ENCODE peak calls at places on chromosomes 3 and 15, in six cellular contexts. One of them, this sample, is unnamed.
A peak's percentile ranks its signal among the peaks of the same experiment; 100 is the strongest.

GRCh38 chr15:40343512-40343911 is 2.8 kb upstream of the CCDC9B start:
- DNase-seq in progenitor cell of endocrine pancreas: no peak
- DNase-seq in stimulated activated CD8-positive, alpha-beta memory T cell treated with anti-CD3 and anti-CD28 coated beads, Interleukin-15, amount 100 ng/mL, for 24 hours: no peak
- DNase-seq in cortex of kidney: no peak
- DNase-seq in NCI-H1105 treated with DMSO at 0.1 percent for 48 hours: no peak
- DNase-seq in neuronal stem cell: no peak
- DNase-seq in this sample: no peak

GRCh38 chr15:32838338-32838737 is 120.5 kb downstream of the GREM1 start:
- DNase-seq in stimulated activated CD8-positive, alpha-beta memory T cell treated with anti-CD3 and anti-CD28 coated beads, Interleukin-15, amount 100 ng/mL, for 24 hours: no peak
- DNase-seq in NCI-H1105 treated with DMSO at 0.1 percent for 48 hours: no peak
- DNase-seq in neuronal stem cell: no peak
- DNase-seq in progenitor cell of endocrine pancreas: no peak
- DNase-seq in cortex of kidney: no peak
- DNase-seq in this sample: no peak

GRCh38 chr15:86773766-86774165 is 694.1 kb downstream of the AGBL1 start:
- DNase-seq in cortex of kidney: no peak
- DNase-seq in neuronal stem cell: no peak
- DNase-seq in progenitor cell of endocrine pancreas: no peak
- DNase-seq in stimulated activated CD8-positive, alpha-beta memory T cell treated with anti-CD3 and anti-CD28 coated beads, Interleukin-15, amount 100 ng/mL, for 24 hours: no peak
- DNase-seq in NCI-H1105 treated with DMSO at 0.1 percent for 48 hours: peak; percentile 86
- DNase-seq in this sample: no peak

GRCh38 chr3:185363662-185364203 is 797 bp downstream of the MAP3K13 start:
- DNase-seq in cortex of kidney: no peak
- DNase-seq in neuronal stem cell: no peak
- DNase-seq in NCI-H1105 treated with DMSO at 0.1 percent for 48 hours: no peak
- DNase-seq in stimulated activated CD8-positive, alpha-beta memory T cell treated with anti-CD3 and anti-CD28 coated beads, Interleukin-15, amount 100 ng/mL, for 24 hours: no peak
- DNase-seq in progenitor cell of endocrine pancreas: no peak
- DNase-seq in this sample: no peak

GRCh38 chr3:127984241-127984975 is 67.8 kb upstream of the SEC61A1 start:
- DNase-seq in progenitor cell of endocrine pancreas: no peak
- DNase-seq in stimulated activated CD8-positive, alpha-beta memory T cell treated with anti-CD3 and anti-CD28 coated beads, Interleukin-15, amount 100 ng/mL, for 24 hours: no peak
- DNase-seq in cortex of kidney: no peak
- DNase-seq in neuronal stem cell: no peak
- DNase-seq in NCI-H1105 treated with DMSO at 0.1 percent for 48 hours: no peak
- DNase-seq in this sample: no peak

GRCh38 chr15:65339926-65340325 is 35.4 kb downstream of the RNU5B-1 start:
- DNase-seq in cortex of kidney: no peak
- DNase-seq in NCI-H1105 treated with DMSO at 0.1 percent for 48 hours: no peak
- DNase-seq in stimulated activated CD8-positive, alpha-beta memory T cell treated with anti-CD3 and anti-CD28 coated beads, Interleukin-15, amount 100 ng/mL, for 24 hours: no peak
- DNase-seq in progenitor cell of endocrine pancreas: no peak
- DNase-seq in neuronal stem cell: no peak
- DNase-seq in this sample: peak; percentile 55

GRCh38 chr15:29266052-29266572 is 3.5 kb downstream of the NSMCE3 start:
- DNase-seq in neuronal stem cell: no peak
- DNase-seq in cortex of kidney: no peak
- DNase-seq in stimulated activated CD8-positive, alpha-beta memory T cell treated with anti-CD3 and anti-CD28 coated beads, Interleukin-15, amount 100 ng/mL, for 24 hours: no peak
- DNase-seq in progenitor cell of endocrine pancreas: no peak
- DNase-seq in NCI-H1105 treated with DMSO at 0.1 percent for 48 hours: no peak
- DNase-seq in this sample: no peak

GRCh38 chr3:183253364-183253960 is 409 bp downstream of the B3GNT5 start:
- DNase-seq in NCI-H1105 treated with DMSO at 0.1 percent for 48 hours: peak; percentile 58
- DNase-seq in stimulated activated CD8-positive, alpha-beta memory T cell treated with anti-CD3 and anti-CD28 coated beads, Interleukin-15, amount 100 ng/mL, for 24 hours: no peak
- DNase-seq in progenitor cell of endocrine pancreas: peak; percentile 13
- DNase-seq in neuronal stem cell: no peak
- DNase-seq in cortex of kidney: no peak
- DNase-seq in this sample: peak; percentile 23

GRCh38 chr3:46825450-46825849 is 37.8 kb downstream of the MYL3 start:
- DNase-seq in stimulated activated CD8-positive, alpha-beta memory T cell treated with anti-CD3 and anti-CD28 coated beads, Interleukin-15, amount 100 ng/mL, for 24 hours: no peak
- DNase-seq in progenitor cell of endocrine pancreas: no peak
- DNase-seq in neuronal stem cell: no peak
- DNase-seq in cortex of kidney: no peak
- DNase-seq in NCI-H1105 treated with DMSO at 0.1 percent for 48 hours: no peak
- DNase-seq in this sample: no peak

GRCh38 chr3:191094057-191094456 is 105.0 kb upstream of the OSTN start:
- DNase-seq in progenitor cell of endocrine pancreas: no peak
- DNase-seq in neuronal stem cell: no peak
- DNase-seq in cortex of kidney: no peak
- DNase-seq in stimulated activated CD8-positive, alpha-beta memory T cell treated with anti-CD3 and anti-CD28 coated beads, Interleukin-15, amount 100 ng/mL, for 24 hours: no peak
- DNase-seq in NCI-H1105 treated with DMSO at 0.1 percent for 48 hours: no peak
- DNase-seq in this sample: no peak

GRCh38 chr15:91183630-91184029 is 83.6 kb downstream of the SV2B start:
- DNase-seq in progenitor cell of endocrine pancreas: no peak
- DNase-seq in NCI-H1105 treated with DMSO at 0.1 percent for 48 hours: no peak
- DNase-seq in cortex of kidney: no peak
- DNase-seq in neuronal stem cell: no peak
- DNase-seq in stimulated activated CD8-positive, alpha-beta memory T cell treated with anti-CD3 and anti-CD28 coated beads, Interleukin-15, amount 100 ng/mL, for 24 hours: no peak
- DNase-seq in this sample: no peak

GRCh38 chr3:33030802-33031201 is 66.1 kb downstream of the GLB1 start:
- DNase-seq in stimulated activated CD8-positive, alpha-beta memory T cell treated with anti-CD3 and anti-CD28 coated beads, Interleukin-15, amount 100 ng/mL, for 24 hours: no peak
- DNase-seq in cortex of kidney: no peak
- DNase-seq in NCI-H1105 treated with DMSO at 0.1 percent for 48 hours: no peak
- DNase-seq in neuronal stem cell: no peak
- DNase-seq in progenitor cell of endocrine pancreas: no peak
- DNase-seq in this sample: no peak

GRCh38 chr15:57198654-57199241 is 177.6 kb upstream of the CGNL1 start:
- DNase-seq in stimulated activated CD8-positive, alpha-beta memory T cell treated with anti-CD3 and anti-CD28 coated beads, Interleukin-15, amount 100 ng/mL, for 24 hours: no peak
- DNase-seq in cortex of kidney: no peak
- DNase-seq in progenitor cell of endocrine pancreas: no peak
- DNase-seq in neuronal stem cell: no peak
- DNase-seq in NCI-H1105 treated with DMSO at 0.1 percent for 48 hours: peak; percentile 99
- DNase-seq in this sample: no peak

GRCh38 chr3:35322070-35322469 is 317.3 kb upstream of the ARPP21 start:
- DNase-seq in neuronal stem cell: no peak
- DNase-seq in progenitor cell of endocrine pancreas: no peak
- DNase-seq in stimulated activated CD8-positive, alpha-beta memory T cell treated with anti-CD3 and anti-CD28 coated beads, Interleukin-15, amount 100 ng/mL, for 24 hours: no peak
- DNase-seq in cortex of kidney: no peak
- DNase-seq in NCI-H1105 treated with DMSO at 0.1 percent for 48 hours: no peak
- DNase-seq in this sample: no peak

GRCh38 chr3:1808590-1808989 is 290.1 kb upstream of the CNTN4 start:
- DNase-seq in NCI-H1105 treated with DMSO at 0.1 percent for 48 hours: no peak
- DNase-seq in cortex of kidney: no peak
- DNase-seq in neuronal stem cell: no peak
- DNase-seq in stimulated activated CD8-positive, alpha-beta memory T cell treated with anti-CD3 and anti-CD28 coated beads, Interleukin-15, amount 100 ng/mL, for 24 hours: no peak
- DNase-seq in progenitor cell of endocrine pancreas: no peak
- DNase-seq in this sample: no peak

GRCh38 chr3:98917608-98918007 is 16.1 kb upstream of the DCBLD2 start:
- DNase-seq in neuronal stem cell: no peak
- DNase-seq in stimulated activated CD8-positive, alpha-beta memory T cell treated with anti-CD3 and anti-CD28 coated beads, Interleukin-15, amount 100 ng/mL, for 24 hours: no peak
- DNase-seq in progenitor cell of endocrine pancreas: no peak
- DNase-seq in cortex of kidney: no peak
- DNase-seq in NCI-H1105 treated with DMSO at 0.1 percent for 48 hours: no peak
- DNase-seq in this sample: no peak

GRCh38 chr3:148911173-148911572 is 46.1 kb downstream of the CPA3 start:
- DNase-seq in neuronal stem cell: no peak
- DNase-seq in NCI-H1105 treated with DMSO at 0.1 percent for 48 hours: no peak
- DNase-seq in cortex of kidney: no peak
- DNase-seq in progenitor cell of endocrine pancreas: no peak
- DNase-seq in stimulated activated CD8-positive, alpha-beta memory T cell treated with anti-CD3 and anti-CD28 coated beads, Interleukin-15, amount 100 ng/mL, for 24 hours: no peak
- DNase-seq in this sample: no peak

GRCh38 chr3:62874398-62875102 is 666 bp downstream of the CADPS start:
- DNase-seq in progenitor cell of endocrine pancreas: peak; percentile 56
- DNase-seq in NCI-H1105 treated with DMSO at 0.1 percent for 48 hours: peak; percentile 76
- DNase-seq in cortex of kidney: no peak
- DNase-seq in neuronal stem cell: no peak
- DNase-seq in stimulated activated CD8-positive, alpha-beta memory T cell treated with anti-CD3 and anti-CD28 coated beads, Interleukin-15, amount 100 ng/mL, for 24 hours: no peak
- DNase-seq in this sample: no peak

GRCh38 chr3:36903119-36903882 is 41.6 kb downstream of the TRANK1 start:
- DNase-seq in NCI-H1105 treated with DMSO at 0.1 percent for 48 hours: no peak
- DNase-seq in progenitor cell of endocrine pancreas: no peak
- DNase-seq in stimulated activated CD8-positive, alpha-beta memory T cell treated with anti-CD3 and anti-CD28 coated beads, Interleukin-15, amount 100 ng/mL, for 24 hours: no peak
- DNase-seq in cortex of kidney: no peak
- DNase-seq in neuronal stem cell: no peak
- DNase-seq in this sample: no peak

GRCh38 chr3:58234516-58234931 is 3.1 kb upstream of the ABHD6 start:
- DNase-seq in NCI-H1105 treated with DMSO at 0.1 percent for 48 hours: no peak
- DNase-seq in stimulated activated CD8-positive, alpha-beta memory T cell treated with anti-CD3 and anti-CD28 coated beads, Interleukin-15, amount 100 ng/mL, for 24 hours: no peak
- DNase-seq in cortex of kidney: no peak
- DNase-seq in progenitor cell of endocrine pancreas: no peak
- DNase-seq in neuronal stem cell: no peak
- DNase-seq in this sample: no peak

GRCh38 chr3:96416549-96417255 is 397.7 kb upstream of the EPHA6 start:
- DNase-seq in NCI-H1105 treated with DMSO at 0.1 percent for 48 hours: no peak
- DNase-seq in progenitor cell of endocrine pancreas: no peak
- DNase-seq in neuronal stem cell: no peak
- DNase-seq in cortex of kidney: no peak
- DNase-seq in stimulated activated CD8-positive, alpha-beta memory T cell treated with anti-CD3 and anti-CD28 coated beads, Interleukin-15, amount 100 ng/mL, for 24 hours: no peak
- DNase-seq in this sample: no peak

GRCh38 chr15:93955197-93955596 is 276.2 kb upstream of the MCTP2 start:
- DNase-seq in cortex of kidney: no peak
- DNase-seq in neuronal stem cell: no peak
- DNase-seq in stimulated activated CD8-positive, alpha-beta memory T cell treated with anti-CD3 and anti-CD28 coated beads, Interleukin-15, amount 100 ng/mL, for 24 hours: no peak
- DNase-seq in NCI-H1105 treated with DMSO at 0.1 percent for 48 hours: no peak
- DNase-seq in progenitor cell of endocrine pancreas: no peak
- DNase-seq in this sample: no peak

GRCh38 chr3:52310861-52311566 is 5.1 kb upstream of the DNAH1 start:
- DNase-seq in stimulated activated CD8-positive, alpha-beta memory T cell treated with anti-CD3 and anti-CD28 coated beads, Interleukin-15, amount 100 ng/mL, for 24 hours: no peak
- DNase-seq in progenitor cell of endocrine pancreas: no peak
- DNase-seq in cortex of kidney: no peak
- DNase-seq in NCI-H1105 treated with DMSO at 0.1 percent for 48 hours: no peak
- DNase-seq in neuronal stem cell: no peak
- DNase-seq in this sample: no peak

GRCh38 chr3:66593978-66594377 is 93.2 kb upstream of the LRIG1 start:
- DNase-seq in neuronal stem cell: no peak
- DNase-seq in progenitor cell of endocrine pancreas: no peak
- DNase-seq in cortex of kidney: no peak
- DNase-seq in stimulated activated CD8-positive, alpha-beta memory T cell treated with anti-CD3 and anti-CD28 coated beads, Interleukin-15, amount 100 ng/mL, for 24 hours: no peak
- DNase-seq in NCI-H1105 treated with DMSO at 0.1 percent for 48 hours: no peak
- DNase-seq in this sample: no peak

GRCh38 chr3:39208463-39209055 is 16.2 kb upstream of the XIRP1 start:
- DNase-seq in neuronal stem cell: peak; percentile 14
- DNase-seq in NCI-H1105 treated with DMSO at 0.1 percent for 48 hours: no peak
- DNase-seq in cortex of kidney: no peak
- DNase-seq in progenitor cell of endocrine pancreas: no peak
- DNase-seq in stimulated activated CD8-positive, alpha-beta memory T cell treated with anti-CD3 and anti-CD28 coated beads, Interleukin-15, amount 100 ng/mL, for 24 hours: no peak
- DNase-seq in this sample: peak; percentile 67

GRCh38 chr15:99021669-99022068 is 14.1 kb upstream of the PGPEP1L start:
- DNase-seq in cortex of kidney: no peak
- DNase-seq in progenitor cell of endocrine pancreas: no peak
- DNase-seq in NCI-H1105 treated with DMSO at 0.1 percent for 48 hours: no peak
- DNase-seq in stimulated activated CD8-positive, alpha-beta memory T cell treated with anti-CD3 and anti-CD28 coated beads, Interleukin-15, amount 100 ng/mL, for 24 hours: no peak
- DNase-seq in neuronal stem cell: no peak
- DNase-seq in this sample: no peak

GRCh38 chr15:92163641-92164040 is 230.0 kb upstream of the ST8SIA2 start:
- DNase-seq in cortex of kidney: no peak
- DNase-seq in NCI-H1105 treated with DMSO at 0.1 percent for 48 hours: no peak
- DNase-seq in progenitor cell of endocrine pancreas: no peak
- DNase-seq in stimulated activated CD8-positive, alpha-beta memory T cell treated with anti-CD3 and anti-CD28 coated beads, Interleukin-15, amount 100 ng/mL, for 24 hours: no peak
- DNase-seq in neuronal stem cell: no peak
- DNase-seq in this sample: no peak

GRCh38 chr3:46930945-46931403 is 45.6 kb downstream of the CCDC12 start:
- DNase-seq in neuronal stem cell: no peak
- DNase-seq in cortex of kidney: no peak
- DNase-seq in NCI-H1105 treated with DMSO at 0.1 percent for 48 hours: no peak
- DNase-seq in stimulated activated CD8-positive, alpha-beta memory T cell treated with anti-CD3 and anti-CD28 coated beads, Interleukin-15, amount 100 ng/mL, for 24 hours: no peak
- DNase-seq in progenitor cell of endocrine pancreas: no peak
- DNase-seq in this sample: no peak

GRCh38 chr15:92636401-92636949 is 19.1 kb downstream of the FAM174B start:
- DNase-seq in cortex of kidney: no peak
- DNase-seq in neuronal stem cell: no peak
- DNase-seq in NCI-H1105 treated with DMSO at 0.1 percent for 48 hours: no peak
- DNase-seq in stimulated activated CD8-positive, alpha-beta memory T cell treated with anti-CD3 and anti-CD28 coated beads, Interleukin-15, amount 100 ng/mL, for 24 hours: no peak
- DNase-seq in progenitor cell of endocrine pancreas: no peak
- DNase-seq in this sample: no peak

GRCh38 chr3:169659858-169660614 is 3.5 kb downstream of the MECOM start:
- DNase-seq in NCI-H1105 treated with DMSO at 0.1 percent for 48 hours: no peak
- DNase-seq in neuronal stem cell: peak; percentile 12
- DNase-seq in progenitor cell of endocrine pancreas: no peak
- DNase-seq in cortex of kidney: no peak
- DNase-seq in stimulated activated CD8-positive, alpha-beta memory T cell treated with anti-CD3 and anti-CD28 coated beads, Interleukin-15, amount 100 ng/mL, for 24 hours: no peak
- DNase-seq in this sample: peak; percentile 5

GRCh38 chr15:67086650-67086941 is 21.2 kb downstream of the SMAD3 start:
- DNase-seq in cortex of kidney: no peak
- DNase-seq in neuronal stem cell: no peak
- DNase-seq in progenitor cell of endocrine pancreas: no peak
- DNase-seq in NCI-H1105 treated with DMSO at 0.1 percent for 48 hours: no peak
- DNase-seq in stimulated activated CD8-positive, alpha-beta memory T cell treated with anti-CD3 and anti-CD28 coated beads, Interleukin-15, amount 100 ng/mL, for 24 hours: no peak
- DNase-seq in this sample: no peak

GRCh38 chr3:42163622-42164244 is 72.6 kb downstream of the TRAK1 start:
- DNase-seq in progenitor cell of endocrine pancreas: no peak
- DNase-seq in stimulated activated CD8-positive, alpha-beta memory T cell treated with anti-CD3 and anti-CD28 coated beads, Interleukin-15, amount 100 ng/mL, for 24 hours: no peak
- DNase-seq in neuronal stem cell: no peak
- DNase-seq in cortex of kidney: no peak
- DNase-seq in NCI-H1105 treated with DMSO at 0.1 percent for 48 hours: no peak
- DNase-seq in this sample: no peak